ENCODE peak calls at places on chromosomes 1 and 21, in seven cellular contexts. T is SK-N-SH, V is PC-3, O is adipocyte, F is fibroblast of lung, K is DND-41, X is mesenchymal stem cell. R is an unnamed sample. For H3K9me3, the result is how much of the 10 kb centered on the place peaks cover.

GRCh38 chr1:76482272-76482671 is 385.0 kb upstream of the ST6GALNAC5 start:
- DNase-seq in V (no peak), F (no peak), X (no peak), T (no peak), O (no peak), K (no peak), R (no peak)

GRCh38 chr21:46205766-46206162 is 21.5 kb upstream of the SPATC1L start:
- DNase-seq in T (no peak), K (no peak), V (no peak), X (no peak), O (no peak), F (no peak), R (no peak)

GRCh38 chr1:46705408-46705807 is 13.5 kb downstream of the EFCAB14 start:
- DNase-seq in T (no peak), K (no peak), O (no peak), V (peak), X (no peak), F (no peak), R (no peak)

GRCh38 chr1:156750932-156751723 is at the start of gene HDGF:
- DNase-seq in V (no peak), X (peak), F (peak), O (peak), T (peak), K (peak), R (no peak)

GRCh38 chr1:168381850-168382249 is 101.2 kb downstream of the TBX19 start:
- DNase-seq in X (no peak), O (no peak), T (no peak), V (no peak), F (no peak), K (no peak), R (no peak)

GRCh38 chr1:248872752-248873408 is 14.0 kb upstream of the ZNF692 start:
- DNase-seq in T (peak), X (peak), V (peak), F (peak), O (peak), K (peak), R (peak)

GRCh38 chr21:31141389-31142021 is 103.2 kb upstream of the KRTAP19-8 start:
- DNase-seq in O (no peak), F (no peak), T (no peak), K (no peak), V (no peak), X (no peak), R (no peak)

GRCh38 chr1:235614442-235614954 is 35.1 kb downstream of the GNG4 start:
- DNase-seq in V (no peak), T (no peak), O (no peak), K (no peak), F (no peak), X (no peak), R (no peak)

GRCh38 chr1:179816196-179816960 is 61.2 kb downstream of the TOR1AIP2 start:
- DNase-seq in F (peak), T (peak), K (no peak), X (no peak), V (no peak), O (no peak), R (no peak)

GRCh38 chr1:158520955-158521665 is 33.1 kb downstream of the OR6Y1 start:
- DNase-seq in X (no peak), O (no peak), K (no peak), V (no peak), T (no peak), F (no peak), R (no peak)

GRCh38 chr1:206814716-206815341 is 42.5 kb upstream of the IL10 start:
- DNase-seq in F (peak), O (peak), T (peak), K (no peak), X (peak), V (no peak), R (no peak)

GRCh38 chr21:44505673-44506278 is 34.2 kb downstream of the KRTAP10-1 start:
- DNase-seq in O (no peak), K (no peak), F (no peak), V (peak), X (no peak), T (no peak), R (no peak)

GRCh38 chr21:38993561-38993960 is 187.8 kb downstream of the ETS2 start:
- DNase-seq in O (peak), T (no peak), F (peak), X (peak), K (no peak), V (peak), R (no peak)

GRCh38 chr1:91730781-91731732 is 154.9 kb downstream of the TGFBR3 start:
- DNase-seq in V (peak), O (peak), K (no peak), F (peak), T (no peak), X (peak), R (no peak)

GRCh38 chr1:14606632-14607031 is 8.1 kb downstream of the KAZN start:
- DNase-seq in K (no peak), T (no peak), V (peak), F (no peak), X (no peak), O (peak), R (no peak)

GRCh38 chr1:6459850-6460265 is 6.1 kb downstream of the TNFRSF25 start:
- DNase-seq in K (peak), T (no peak), O (no peak), V (no peak), X (peak), F (no peak), R (no peak)

GRCh38 chr1:221488531-221488930 is 253.4 kb downstream of the DUSP10 start:
- DNase-seq in K (no peak), O (peak), X (no peak), V (no peak), F (no peak), T (no peak), R (no peak)

GRCh38 chr1:154769193-154769895 is 100.7 kb downstream of the KCNN3 start:
- DNase-seq in F (no peak), K (no peak), V (no peak), O (no peak), T (no peak), X (no peak), R (no peak)

GRCh38 chr1:203776636-203777035 is 11.7 kb downstream of the LAX1 start:
- DNase-seq in X (no peak), V (peak), F (no peak), K (no peak), O (no peak), T (peak), R (no peak)

GRCh38 chr1:110002695-110003094 is 18.1 kb downstream of the AHCYL1 start:
- DNase-seq in F (no peak), K (no peak), X (no peak), T (no peak), V (no peak), O (no peak), R (no peak)

GRCh38 chr1:3188150-3188971 is 119.4 kb downstream of the PRDM16 start:
- DNase-seq in T (no peak), F (no peak), V (no peak), K (no peak), O (no peak), X (no peak), R (no peak)

GRCh38 chr21:14889080-14889805 is 175.6 kb downstream of the NRIP1 start:
- DNase-seq in T (no peak), O (peak), F (peak), X (peak), K (no peak), V (peak), R (no peak)

GRCh38 chr1:214570442-214570841 is 19.0 kb upstream of the PTPN14 start:
- DNase-seq in X (peak), F (peak), O (peak), K (no peak), V (peak), T (no peak), R (no peak)

GRCh38 chr1:83882906-83883305 is 116.0 kb downstream of the TTLL7 start:
- DNase-seq in K (no peak), O (no peak), F (peak), V (peak), T (no peak), X (peak), R (no peak)

DNA sequence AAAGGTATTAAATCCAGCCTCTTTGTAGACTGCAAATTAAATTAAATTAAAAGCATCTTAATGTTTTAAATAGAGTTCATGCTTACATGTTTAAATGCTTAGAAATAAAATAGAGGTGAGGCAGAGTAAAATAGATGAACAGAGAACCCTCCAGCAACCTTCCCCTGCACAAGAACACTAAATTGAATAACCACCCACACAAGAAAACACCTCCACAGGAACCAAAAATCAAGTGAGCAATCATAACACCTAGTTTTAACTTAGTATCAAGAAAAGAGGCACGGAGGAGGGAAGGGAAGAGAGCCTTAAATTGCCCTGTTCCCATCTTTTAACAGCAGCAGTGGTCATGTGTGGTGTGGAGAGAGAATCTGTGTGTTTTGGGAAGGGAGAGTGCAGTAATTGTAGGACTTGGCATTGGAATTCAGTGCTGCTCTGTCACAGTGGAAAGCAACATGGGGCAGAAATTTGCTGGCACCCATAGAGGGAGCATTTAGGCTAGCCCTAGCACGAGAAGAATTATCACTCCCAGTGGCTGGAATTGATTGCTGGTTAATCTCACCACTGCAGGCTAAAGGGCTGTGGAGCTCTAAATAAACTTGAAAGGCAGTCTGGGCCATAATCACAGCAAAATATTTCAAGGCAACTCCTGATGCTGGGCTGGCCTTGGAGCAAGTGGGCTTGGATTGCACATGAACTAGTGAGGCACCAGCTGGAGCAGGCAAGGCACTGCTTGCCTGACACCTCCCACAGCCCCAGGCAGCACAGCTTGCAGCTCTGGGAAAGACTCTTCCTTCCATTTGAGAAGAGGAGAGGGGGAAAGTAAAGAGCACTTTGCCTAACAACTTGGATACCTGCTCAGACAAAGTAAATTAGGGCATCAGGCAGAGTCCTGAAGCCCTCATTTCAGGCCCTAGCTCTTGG is 1478.8 kb downstream of the NCAM2 start:
- DNase-seq in F (no peak), T (no peak), V (no peak), K (no peak), X (no peak), O (no peak), R (no peak)
- H3K9me3 ChIP-seq in F (under half), T (under half), V (under half), K (under half), X (under half), O (under half), R (under half)

DNA sequence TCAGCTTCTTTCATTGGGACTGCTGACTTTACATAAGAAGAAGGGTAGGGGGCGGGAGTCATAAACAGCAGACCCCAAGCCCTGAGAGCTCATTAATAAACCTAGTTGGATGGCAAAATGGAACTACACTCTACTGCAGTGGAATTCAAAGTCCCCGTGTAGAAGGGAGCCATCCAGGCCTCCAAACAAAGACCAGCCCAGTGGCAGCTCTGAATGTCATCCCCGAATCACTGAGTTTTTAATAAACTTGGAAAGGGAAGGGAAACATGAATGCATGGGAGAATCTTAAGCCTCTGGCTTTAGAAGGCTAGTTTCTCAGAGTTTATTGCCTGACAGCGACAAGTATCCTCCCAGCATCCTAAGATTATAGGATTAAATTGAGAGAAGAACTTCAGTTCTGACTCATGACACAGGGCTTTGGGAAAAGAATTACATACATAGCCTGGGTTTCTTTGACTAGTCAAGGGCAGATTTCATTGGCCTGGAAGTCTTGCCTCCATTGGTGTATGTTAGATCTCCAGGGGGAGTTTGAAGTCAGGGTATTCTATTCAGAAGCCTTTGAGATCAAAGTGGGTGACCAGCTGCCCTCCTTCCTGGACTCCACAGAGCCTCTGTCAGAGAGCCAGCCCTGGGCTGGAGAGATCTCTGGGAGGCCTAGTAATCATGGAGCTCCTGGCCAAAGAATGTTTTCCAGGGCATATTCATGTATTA is 3.8 kb downstream of the ATF3 start:
- DNase-seq in F (no peak), K (no peak), O (peak), V (no peak), T (no peak), X (peak), R (no peak)
- H3K4me3 ChIP-seq in F (no peak), K (no peak), O (peak), V (no peak), T (no peak), X (peak), R (no peak)

GRCh38 chr1:243268751-243269460 is 13.1 kb downstream of the SDCCAG8 start:
- DNase-seq in X (peak), T (no peak), K (no peak), O (no peak), F (peak), V (peak), R (no peak)
- H3K9ac ChIP-seq in X (peak), T (peak), K (no peak), O (peak), F (no peak), V (peak), R (no peak)

GRCh38 chr1:183778006-183778405 is 26.9 kb upstream of the RGL1 start:
- DNase-seq in T (no peak), O (peak), F (no peak), X (no peak), K (no peak), V (no peak), R (no peak)
- H3K9me3 ChIP-seq in T (under half), O (under half), F (under half), X (under half), K (under half), V (under half), R (under half)

GRCh38 chr1:160066829-160067720 is 2.9 kb downstream of the KCNJ10 start:
- DNase-seq in T (no peak), O (no peak), K (no peak), F (no peak), X (no peak), V (no peak), R (no peak)
- H3K4me3 ChIP-seq in T (no peak), O (no peak), K (no peak), F (no peak), X (no peak), V (no peak), R (no peak)

DNA sequence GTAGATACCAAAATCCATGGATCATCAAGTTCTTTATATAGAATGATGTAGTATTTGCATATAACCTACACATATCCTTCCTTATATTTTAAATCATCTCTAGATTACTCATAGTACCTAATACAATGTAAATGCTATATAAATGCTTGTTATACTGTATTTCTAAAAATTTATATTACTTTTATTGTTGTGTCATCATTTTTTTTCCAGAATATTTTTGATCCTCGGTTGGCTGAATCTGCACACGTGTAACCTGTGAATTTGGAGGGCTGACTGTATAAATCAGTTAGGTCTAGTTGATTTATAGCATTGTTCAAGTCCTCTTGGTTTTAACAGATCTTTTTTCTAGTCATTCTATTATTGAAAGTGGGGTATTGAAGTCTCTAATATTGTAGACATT is 23.3 kb downstream of the OBSCN start:
- DNase-seq in X (no peak), K (no peak), O (no peak), V (no peak), T (no peak), F (no peak), R (no peak)
- H3K9ac ChIP-seq in X (no peak), K (no peak), O (no peak), V (no peak), T (no peak), F (no peak), R (no peak)

R was measured in NT2/D1.